ENCODE peak calls at places on chromosomes 16 and 17, in five cellular contexts. One of them, this sample, is unnamed.

GRCh38 chr17:43998552-43998951 is 5.9 kb upstream of the NAGS start:
- DNase-seq in K562: no peak
- DNase-seq in H1: no peak
- DNase-seq in HepG2: no peak
- DNase-seq in SK-N-SH: no peak
- DNase-seq in this sample: no peak

GRCh38 chr17:80751070-80751459 is 206.4 kb downstream of the RPTOR start:
- DNase-seq in K562: no peak
- DNase-seq in H1: no peak
- DNase-seq in HepG2: no peak
- DNase-seq in SK-N-SH: no peak
- DNase-seq in this sample: no peak

GRCh38 chr17:1109606-1110523 is 69.9 kb downstream of the ABR start:
- DNase-seq in K562: no peak
- DNase-seq in H1: no peak
- DNase-seq in HepG2: peak; percentile 39
- DNase-seq in SK-N-SH: peak; percentile 53
- DNase-seq in this sample: no peak

GRCh38 chr16:50235581-50235980 is 30.8 kb upstream of the ADCY7 start:
- DNase-seq in K562: no peak
- DNase-seq in H1: no peak
- DNase-seq in HepG2: no peak
- DNase-seq in SK-N-SH: no peak
- DNase-seq in this sample: no peak

GRCh38 chr16:87317766-87318121 is 552 bp upstream of the C16orf95 start:
- DNase-seq in K562: peak; percentile 76
- DNase-seq in H1: no peak
- DNase-seq in HepG2: peak; percentile 67
- DNase-seq in SK-N-SH: peak; percentile 75
- DNase-seq in this sample: no peak

GRCh38 chr17:73748521-73748920 is 104.3 kb upstream of the SDK2 start:
- DNase-seq in K562: no peak
- DNase-seq in H1: no peak
- DNase-seq in HepG2: no peak
- DNase-seq in SK-N-SH: no peak
- DNase-seq in this sample: no peak

GRCh38 chr17:8725881-8726280 is 18.8 kb downstream of the CCDC42 start:
- DNase-seq in K562: no peak
- DNase-seq in H1: no peak
- DNase-seq in HepG2: no peak
- DNase-seq in SK-N-SH: no peak
- DNase-seq in this sample: no peak

GRCh38 chr16:13864689-13865088 is 55.3 kb upstream of the ERCC4 start:
- DNase-seq in K562: no peak
- DNase-seq in H1: no peak
- DNase-seq in HepG2: no peak
- DNase-seq in SK-N-SH: no peak
- DNase-seq in this sample: no peak

GRCh38 chr16:82070656-82071369 is 35.8 kb downstream of the HSD17B2 start:
- DNase-seq in K562: no peak
- DNase-seq in H1: no peak
- DNase-seq in HepG2: no peak
- DNase-seq in SK-N-SH: no peak
- DNase-seq in this sample: no peak

GRCh38 chr17:80152057-80152831 is 5.3 kb upstream of the EIF4A3 start:
- DNase-seq in K562: no peak
- DNase-seq in H1: no peak
- DNase-seq in HepG2: no peak
- DNase-seq in SK-N-SH: no peak
- DNase-seq in this sample: no peak

GRCh38 chr17:57044976-57045867 is 39.8 kb upstream of the AKAP1 start:
- DNase-seq in K562: no peak
- DNase-seq in H1: no peak
- DNase-seq in HepG2: no peak
- DNase-seq in SK-N-SH: peak; percentile 63
- DNase-seq in this sample: no peak
- TF ChIP-seq POLR2AphosphoS5 in K562: no peak
- TF ChIP-seq POLR2AphosphoS5 in H1: no peak
- TF ChIP-seq POLR2AphosphoS5 in HepG2: no peak
- TF ChIP-seq POLR2AphosphoS5 in SK-N-SH: no peak
- TF ChIP-seq POLR2AphosphoS5 in this sample: no peak

DNA sequence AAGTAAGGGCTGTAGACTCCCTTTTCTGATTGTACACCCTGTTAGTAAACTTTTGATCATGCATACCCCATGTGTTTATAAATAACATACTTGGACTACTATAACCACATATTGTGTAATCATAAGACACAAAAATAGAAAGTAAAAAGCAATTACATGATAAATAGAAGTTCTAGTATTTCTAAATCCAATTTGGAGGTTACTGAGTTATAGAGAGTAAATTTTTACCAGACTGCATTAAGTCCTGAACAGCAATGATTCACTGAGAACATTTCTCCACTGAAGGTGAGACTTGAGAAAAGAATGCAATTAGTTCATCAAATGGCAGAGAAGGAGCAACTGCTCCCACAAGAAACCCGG is 7.7 kb upstream of the TBKBP1 start:
- DNase-seq in K562: no peak
- DNase-seq in H1: no peak
- DNase-seq in HepG2: no peak
- DNase-seq in SK-N-SH: no peak
- DNase-seq in this sample: no peak
- TF ChIP-seq MAX in K562: no peak
- TF ChIP-seq MAX in H1: no peak
- TF ChIP-seq MAX in HepG2: no peak
- TF ChIP-seq MAX in SK-N-SH: no peak
- TF ChIP-seq MAX in this sample: no peak

DNA sequence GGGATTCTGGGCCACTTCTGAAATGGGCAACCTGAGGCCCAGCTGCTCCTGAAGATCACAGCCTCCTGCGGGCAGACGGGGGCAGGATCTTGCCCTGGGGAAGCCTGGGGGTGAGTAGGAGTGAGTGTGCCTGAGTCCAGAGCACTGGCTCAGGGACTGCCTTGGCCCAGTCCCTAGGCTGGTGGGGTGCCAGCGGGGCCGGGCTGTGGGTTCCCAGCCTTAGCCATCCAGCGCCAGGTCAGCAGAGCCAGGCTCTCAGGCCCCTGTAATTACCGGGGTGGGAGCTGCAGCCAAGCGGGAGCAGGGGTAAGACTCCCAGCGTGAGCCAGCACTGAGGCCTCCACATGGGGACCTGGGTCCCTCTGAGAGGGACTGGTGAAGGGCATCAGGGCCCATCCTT is 8.2 kb downstream of the SPNS2 start:
- DNase-seq in K562: no peak
- DNase-seq in H1: no peak
- DNase-seq in HepG2: no peak
- DNase-seq in SK-N-SH: no peak
- DNase-seq in this sample: no peak
- TF ChIP-seq TAF1 in K562: no peak
- TF ChIP-seq TAF1 in H1: no peak
- TF ChIP-seq TAF1 in HepG2: no peak
- TF ChIP-seq TAF1 in SK-N-SH: no peak
- TF ChIP-seq TAF1 in this sample: no peak

GRCh38 chr16:73213761-73214480 is 166.0 kb upstream of the ZFHX3 start:
- DNase-seq in K562: no peak
- DNase-seq in H1: no peak
- DNase-seq in HepG2: no peak
- DNase-seq in SK-N-SH: no peak
- DNase-seq in this sample: no peak
- TF ChIP-seq POLR2AphosphoS5 in K562: no peak
- TF ChIP-seq POLR2AphosphoS5 in H1: no peak
- TF ChIP-seq POLR2AphosphoS5 in HepG2: no peak
- TF ChIP-seq POLR2AphosphoS5 in SK-N-SH: no peak
- TF ChIP-seq POLR2AphosphoS5 in this sample: no peak

GRCh38 chr16:66629856-66630255 is 25.4 kb downstream of the CMTM3 start:
- DNase-seq in K562: no peak
- DNase-seq in H1: no peak
- DNase-seq in HepG2: no peak
- DNase-seq in SK-N-SH: no peak
- DNase-seq in this sample: no peak
- TF ChIP-seq MAX in K562: no peak
- TF ChIP-seq MAX in H1: no peak
- TF ChIP-seq MAX in HepG2: no peak
- TF ChIP-seq MAX in SK-N-SH: no peak
- TF ChIP-seq MAX in this sample: no peak

GRCh38 chr17:6257339-6257738 is 177.6 kb downstream of the AIPL1 start:
- DNase-seq in K562: no peak
- DNase-seq in H1: no peak
- DNase-seq in HepG2: no peak
- DNase-seq in SK-N-SH: no peak
- DNase-seq in this sample: no peak

GRCh38 chr17:6255331-6255730 is 179.6 kb downstream of the AIPL1 start:
- DNase-seq in K562: no peak
- DNase-seq in H1: no peak
- DNase-seq in HepG2: no peak
- DNase-seq in SK-N-SH: no peak
- DNase-seq in this sample: no peak

GRCh38 chr17:6261496-6261895 is 173.4 kb downstream of the AIPL1 start:
- DNase-seq in K562: no peak
- DNase-seq in H1: no peak
- DNase-seq in HepG2: no peak
- DNase-seq in SK-N-SH: no peak
- DNase-seq in this sample: no peak

GRCh38 chr17:6254036-6254435 is 180.9 kb downstream of the AIPL1 start:
- DNase-seq in K562: no peak
- DNase-seq in H1: no peak
- DNase-seq in HepG2: no peak
- DNase-seq in SK-N-SH: no peak
- DNase-seq in this sample: no peak

DNA sequence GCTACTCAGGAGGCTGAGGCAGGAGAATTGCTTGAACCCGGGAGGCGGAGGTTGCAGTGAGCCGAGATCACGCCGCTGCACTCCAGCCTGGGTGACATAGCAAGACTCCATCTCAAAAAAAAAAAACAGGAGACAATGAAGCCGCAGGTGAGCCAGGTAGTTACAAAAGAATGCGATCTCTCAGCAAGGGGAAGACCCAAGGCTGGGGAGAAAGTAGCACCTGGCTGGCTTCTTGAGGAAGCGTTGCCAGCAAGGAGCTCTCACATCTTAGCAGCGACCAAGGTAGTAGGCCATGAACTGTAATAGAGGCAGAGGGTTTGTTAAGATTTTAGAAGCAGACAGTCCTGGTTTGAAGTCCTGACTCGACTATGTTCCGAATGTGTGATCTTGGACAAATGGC is 175.0 kb downstream of the AIPL1 start:
- DNase-seq in K562: no peak
- DNase-seq in H1: no peak
- DNase-seq in HepG2: no peak
- DNase-seq in SK-N-SH: no peak
- DNase-seq in this sample: no peak
- TF ChIP-seq TAF1 in K562: no peak
- TF ChIP-seq TAF1 in H1: no peak
- TF ChIP-seq TAF1 in HepG2: no peak
- TF ChIP-seq TAF1 in SK-N-SH: no peak
- TF ChIP-seq TAF1 in this sample: no peak

GRCh38 chr17:38599398-38599856 is 6.3 kb downstream of the SRCIN1 start:
- DNase-seq in K562: no peak
- DNase-seq in H1: no peak
- DNase-seq in HepG2: no peak
- DNase-seq in SK-N-SH: no peak
- DNase-seq in this sample: no peak
- TF ChIP-seq POLR2AphosphoS5 in K562: no peak
- TF ChIP-seq POLR2AphosphoS5 in H1: no peak
- TF ChIP-seq POLR2AphosphoS5 in HepG2: no peak
- TF ChIP-seq POLR2AphosphoS5 in SK-N-SH: no peak
- TF ChIP-seq POLR2AphosphoS5 in this sample: no peak

DNA sequence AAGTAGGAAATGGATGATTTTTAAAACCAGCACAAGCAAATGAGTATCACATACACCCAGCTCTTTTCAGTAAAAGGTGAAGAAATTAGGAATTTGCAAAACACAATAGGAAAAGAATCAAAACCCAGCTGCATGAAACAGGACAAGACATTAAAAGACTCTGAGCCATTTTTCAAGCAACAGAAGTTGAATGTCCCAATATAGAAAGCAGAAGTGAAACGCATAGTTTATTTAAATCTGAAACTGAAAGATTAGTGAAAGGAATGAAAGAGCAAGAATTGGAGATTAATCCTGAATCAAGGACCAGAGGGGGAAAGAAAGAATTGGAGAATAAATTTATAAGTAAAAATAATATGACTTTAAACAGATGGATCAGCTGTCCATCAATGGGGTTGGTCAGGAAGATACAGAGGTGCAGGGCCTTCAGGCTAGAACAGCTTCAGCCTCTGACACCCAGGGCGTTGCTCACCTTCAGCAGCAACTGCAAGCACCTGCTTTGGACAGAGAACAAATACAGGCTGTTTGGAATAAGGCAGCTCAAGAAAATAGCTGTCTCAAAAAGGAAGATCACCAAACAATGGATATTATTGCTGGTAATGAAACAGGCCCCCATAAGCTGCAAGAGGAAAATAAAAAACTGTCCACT is 3.9 kb upstream of the ARHGAP17 start:
- DNase-seq in K562: no peak
- DNase-seq in H1: no peak
- DNase-seq in HepG2: no peak
- DNase-seq in SK-N-SH: no peak
- DNase-seq in this sample: peak; percentile 39
- TF ChIP-seq MAX in K562: no peak
- TF ChIP-seq MAX in H1: no peak
- TF ChIP-seq MAX in HepG2: no peak
- TF ChIP-seq MAX in SK-N-SH: no peak
- TF ChIP-seq MAX in this sample: no peak

GRCh38 chr17:48488548-48489106 is 42.2 kb downstream of the HOXB1 start:
- DNase-seq in K562: peak; percentile 87
- DNase-seq in H1: no peak
- DNase-seq in HepG2: no peak
- DNase-seq in SK-N-SH: no peak
- DNase-seq in this sample: no peak

GRCh38 chr17:48484256-48484655 is 46.6 kb downstream of the HOXB1 start:
- DNase-seq in K562: no peak
- DNase-seq in H1: no peak
- DNase-seq in HepG2: no peak
- DNase-seq in SK-N-SH: no peak
- DNase-seq in this sample: no peak

GRCh38 chr17:48484850-48485249 is 46.0 kb downstream of the HOXB1 start:
- DNase-seq in K562: no peak
- DNase-seq in H1: no peak
- DNase-seq in HepG2: no peak
- DNase-seq in SK-N-SH: no peak
- DNase-seq in this sample: no peak

GRCh38 chr17:48487221-48487620 is 43.6 kb downstream of the HOXB1 start:
- DNase-seq in K562: no peak
- DNase-seq in H1: no peak
- DNase-seq in HepG2: no peak
- DNase-seq in SK-N-SH: no peak
- DNase-seq in this sample: no peak

DNA sequence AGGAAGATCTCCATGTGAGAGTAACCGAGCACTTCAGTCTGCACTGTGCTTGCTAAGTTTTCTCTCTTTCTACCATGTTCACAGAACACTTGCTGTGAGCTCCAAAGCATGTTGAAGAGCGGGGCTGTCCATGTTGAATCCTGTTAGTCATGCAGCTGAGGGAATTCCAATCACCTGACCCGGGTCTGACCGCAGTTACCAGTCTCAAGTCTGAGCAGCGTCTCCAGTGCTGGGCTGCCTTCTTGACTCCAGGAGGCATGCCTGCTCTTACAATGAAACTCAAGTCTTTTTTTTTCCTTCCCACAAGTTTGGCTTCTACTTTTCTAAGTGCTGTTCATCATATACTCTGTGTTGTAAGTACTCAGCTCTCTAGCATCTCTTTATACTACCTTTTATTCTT is 44.3 kb downstream of the HOXB1 start:
- DNase-seq in K562: peak; percentile 51
- DNase-seq in H1: no peak
- DNase-seq in HepG2: no peak
- DNase-seq in SK-N-SH: no peak
- DNase-seq in this sample: no peak
- TF ChIP-seq TAF1 in K562: no peak
- TF ChIP-seq TAF1 in H1: no peak
- TF ChIP-seq TAF1 in HepG2: no peak
- TF ChIP-seq TAF1 in SK-N-SH: peak; percentile 29
- TF ChIP-seq TAF1 in this sample: no peak